ENCODE peak calls at places on chromosomes 1 and 21, in four cellular contexts. One of them, this sample, is unnamed.

GRCh38 chr1:186958520-186958919 is 129.8 kb downstream of the PLA2G4A start:
- DNase-seq in H9: no peak
- DNase-seq in mesenchymal stem cell: peak; percentile 87
- DNase-seq in neuronal stem cell: no peak
- DNase-seq in this sample: peak; percentile 36

GRCh38 chr1:7293702-7294630 is 477.1 kb upstream of the VAMP3 start:
- DNase-seq in mesenchymal stem cell: no peak
- DNase-seq in H9: peak; percentile 58
- DNase-seq in neuronal stem cell: no peak
- DNase-seq in this sample: no peak

GRCh38 chr1:27598902-27599528 is 4.9 kb downstream of the AHDC1 start:
- DNase-seq in mesenchymal stem cell: peak; percentile 93
- DNase-seq in neuronal stem cell: no peak
- DNase-seq in H9: no peak
- DNase-seq in this sample: no peak

GRCh38 chr1:109787211-109787844 is 23.6 kb upstream of the EPS8L3 start:
- DNase-seq in neuronal stem cell: no peak
- DNase-seq in mesenchymal stem cell: peak; percentile 55
- DNase-seq in H9: no peak
- DNase-seq in this sample: peak; percentile 43

GRCh38 chr1:2933431-2934172 is 87.7 kb upstream of the ACTRT2 start:
- DNase-seq in H9: no peak
- DNase-seq in mesenchymal stem cell: no peak
- DNase-seq in neuronal stem cell: no peak
- DNase-seq in this sample: no peak

GRCh38 chr1:16156848-16157495 is 1.1 kb upstream of the EPHA2 start:
- DNase-seq in H9: no peak
- DNase-seq in mesenchymal stem cell: peak; percentile 80
- DNase-seq in neuronal stem cell: no peak
- DNase-seq in this sample: no peak

GRCh38 chr1:227942021-227942715 is 5.6 kb downstream of the WNT9A start:
- DNase-seq in H9: peak; percentile 50
- DNase-seq in mesenchymal stem cell: no peak
- DNase-seq in neuronal stem cell: no peak
- DNase-seq in this sample: no peak

GRCh38 chr1:26697441-26697977 is 1.7 kb downstream of the ARID1A start:
- DNase-seq in H9: no peak
- DNase-seq in neuronal stem cell: no peak
- DNase-seq in mesenchymal stem cell: no peak
- DNase-seq in this sample: no peak

GRCh38 chr21:42703173-42703908 is 49.9 kb downstream of the PDE9A start:
- DNase-seq in neuronal stem cell: no peak
- DNase-seq in H9: no peak
- DNase-seq in mesenchymal stem cell: no peak
- DNase-seq in this sample: no peak

GRCh38 chr1:44684525-44684924 is 10.0 kb downstream of the ARMH1 start:
- DNase-seq in mesenchymal stem cell: no peak
- DNase-seq in neuronal stem cell: no peak
- DNase-seq in H9: no peak
- DNase-seq in this sample: no peak

GRCh38 chr1:231194843-231195516 is 33.1 kb downstream of the TRIM67 start:
- DNase-seq in mesenchymal stem cell: no peak
- DNase-seq in H9: no peak
- DNase-seq in neuronal stem cell: no peak
- DNase-seq in this sample: peak; percentile 19

GRCh38 chr1:1290238-1290731 is 10.0 kb downstream of the SCNN1D start:
- DNase-seq in mesenchymal stem cell: peak; percentile 63
- DNase-seq in neuronal stem cell: no peak
- DNase-seq in H9: peak; percentile 79
- DNase-seq in this sample: peak; percentile 82

GRCh38 chr1:224317383-224318045 is 12.5 kb downstream of the NVL start:
- DNase-seq in mesenchymal stem cell: no peak
- DNase-seq in H9: no peak
- DNase-seq in neuronal stem cell: no peak
- DNase-seq in this sample: no peak

GRCh38 chr1:183323849-183324683 is 94.1 kb downstream of the NMNAT2 start:
- DNase-seq in neuronal stem cell: no peak
- DNase-seq in H9: no peak
- DNase-seq in mesenchymal stem cell: peak; percentile 60
- DNase-seq in this sample: peak; percentile 27

GRCh38 chr1:64917328-64917861 is 49.0 kb downstream of the JAK1 start:
- DNase-seq in neuronal stem cell: no peak
- DNase-seq in H9: no peak
- DNase-seq in mesenchymal stem cell: peak; percentile 91
- DNase-seq in this sample: peak; percentile 69

GRCh38 chr1:224519874-224520273 is 85.3 kb upstream of the WDR26 start:
- DNase-seq in mesenchymal stem cell: no peak
- DNase-seq in neuronal stem cell: no peak
- DNase-seq in H9: no peak
- DNase-seq in this sample: no peak

GRCh38 chr21:28884481-28884880 is 108.2 kb downstream of the LTN1 start:
- DNase-seq in mesenchymal stem cell: no peak
- DNase-seq in H9: no peak
- DNase-seq in neuronal stem cell: no peak
- DNase-seq in this sample: no peak

GRCh38 chr1:208809876-208810275 is 565.7 kb upstream of the PLXNA2 start:
- DNase-seq in neuronal stem cell: no peak
- DNase-seq in H9: no peak
- DNase-seq in mesenchymal stem cell: no peak
- DNase-seq in this sample: no peak

GRCh38 chr1:193068013-193068412 is 8.6 kb downstream of the RO60 start:
- DNase-seq in H9: no peak
- DNase-seq in neuronal stem cell: no peak
- DNase-seq in mesenchymal stem cell: no peak
- DNase-seq in this sample: no peak

GRCh38 chr1:157045251-157046218 is at the start of gene ARHGEF11:
- DNase-seq in mesenchymal stem cell: peak; percentile 92
- DNase-seq in H9: peak; percentile 90
- DNase-seq in neuronal stem cell: peak; percentile 92
- DNase-seq in this sample: peak; percentile 83

GRCh38 chr1:151510957-151511635 is at the start of gene CGN:
- DNase-seq in neuronal stem cell: peak; percentile 96
- DNase-seq in mesenchymal stem cell: peak; percentile 79
- DNase-seq in H9: peak; percentile 97
- DNase-seq in this sample: peak; percentile 81

GRCh38 chr1:23251812-23252211 is 34.5 kb upstream of the HTR1D start:
- DNase-seq in mesenchymal stem cell: no peak
- DNase-seq in neuronal stem cell: no peak
- DNase-seq in H9: no peak
- DNase-seq in this sample: no peak

GRCh38 chr1:8017495-8018310 is 8.4 kb downstream of the ERRFI1 start:
- DNase-seq in neuronal stem cell: no peak
- DNase-seq in H9: no peak
- DNase-seq in mesenchymal stem cell: peak; percentile 65
- DNase-seq in this sample: peak; percentile 89

GRCh38 chr1:111729271-111729921 is 9.8 kb downstream of the INKA2 start:
- DNase-seq in neuronal stem cell: no peak
- DNase-seq in mesenchymal stem cell: no peak
- DNase-seq in H9: no peak
- DNase-seq in this sample: no peak

GRCh38 chr1:27321813-27322568 is at the start of gene TMEM222:
- DNase-seq in neuronal stem cell: peak; percentile 94
- DNase-seq in mesenchymal stem cell: peak; percentile 98
- DNase-seq in H9: peak; percentile 98
- DNase-seq in this sample: peak; percentile 98

GRCh38 chr1:55584521-55585401 is 369.6 kb upstream of the USP24 start:
- DNase-seq in H9: no peak
- DNase-seq in mesenchymal stem cell: no peak
- DNase-seq in neuronal stem cell: peak; percentile 32
- DNase-seq in this sample: no peak

GRCh38 chr1:182069028-182069466 is 7.5 kb upstream of the ZNF648 start:
- DNase-seq in H9: peak; percentile 91
- DNase-seq in neuronal stem cell: peak; percentile 64
- DNase-seq in mesenchymal stem cell: peak; percentile 3
- DNase-seq in this sample: peak; percentile 78

GRCh38 chr1:40318476-40318875 is 1.4 kb upstream of the COL9A2 start:
- DNase-seq in neuronal stem cell: no peak
- DNase-seq in mesenchymal stem cell: no peak
- DNase-seq in H9: no peak
- DNase-seq in this sample: no peak

GRCh38 chr1:34899471-34899870 is 30.0 kb downstream of the DLGAP3 start:
- DNase-seq in mesenchymal stem cell: no peak
- DNase-seq in neuronal stem cell: no peak
- DNase-seq in H9: no peak
- DNase-seq in this sample: no peak

GRCh38 chr1:177847843-177848242 is 122.0 kb downstream of the SEC16B start:
- DNase-seq in mesenchymal stem cell: peak; percentile 6
- DNase-seq in neuronal stem cell: no peak
- DNase-seq in H9: no peak
- DNase-seq in this sample: no peak

GRCh38 chr1:180230416-180230790 is 339 bp downstream of the LHX4 start:
- DNase-seq in neuronal stem cell: no peak
- DNase-seq in H9: no peak
- DNase-seq in mesenchymal stem cell: no peak
- DNase-seq in this sample: no peak

GRCh38 chr1:48234086-48234485 is 11.6 kb downstream of the SLC5A9 start:
- DNase-seq in mesenchymal stem cell: no peak
- DNase-seq in H9: no peak
- DNase-seq in neuronal stem cell: no peak
- DNase-seq in this sample: no peak

GRCh38 chr1:1921901-1922753 is 3.0 kb upstream of the TMEM52 start:
- DNase-seq in mesenchymal stem cell: no peak
- DNase-seq in neuronal stem cell: no peak
- DNase-seq in H9: no peak
- DNase-seq in this sample: no peak

GRCh38 chr1:50969611-50970507 is at the start of gene CDKN2C:
- DNase-seq in mesenchymal stem cell: peak; percentile 88
- DNase-seq in H9: peak; percentile 55
- DNase-seq in neuronal stem cell: no peak
- DNase-seq in this sample: peak; percentile 67
- H3K9ac ChIP-seq in mesenchymal stem cell: peak within 1 kb of the TSS; percentile 89
- H3K9ac ChIP-seq in H9: no peak within 1 kb of the TSS
- H3K9ac ChIP-seq in neuronal stem cell: peak within 1 kb of the TSS; percentile 92
- H3K9ac ChIP-seq in this sample: peak within 1 kb of the TSS; percentile 1

DNA sequence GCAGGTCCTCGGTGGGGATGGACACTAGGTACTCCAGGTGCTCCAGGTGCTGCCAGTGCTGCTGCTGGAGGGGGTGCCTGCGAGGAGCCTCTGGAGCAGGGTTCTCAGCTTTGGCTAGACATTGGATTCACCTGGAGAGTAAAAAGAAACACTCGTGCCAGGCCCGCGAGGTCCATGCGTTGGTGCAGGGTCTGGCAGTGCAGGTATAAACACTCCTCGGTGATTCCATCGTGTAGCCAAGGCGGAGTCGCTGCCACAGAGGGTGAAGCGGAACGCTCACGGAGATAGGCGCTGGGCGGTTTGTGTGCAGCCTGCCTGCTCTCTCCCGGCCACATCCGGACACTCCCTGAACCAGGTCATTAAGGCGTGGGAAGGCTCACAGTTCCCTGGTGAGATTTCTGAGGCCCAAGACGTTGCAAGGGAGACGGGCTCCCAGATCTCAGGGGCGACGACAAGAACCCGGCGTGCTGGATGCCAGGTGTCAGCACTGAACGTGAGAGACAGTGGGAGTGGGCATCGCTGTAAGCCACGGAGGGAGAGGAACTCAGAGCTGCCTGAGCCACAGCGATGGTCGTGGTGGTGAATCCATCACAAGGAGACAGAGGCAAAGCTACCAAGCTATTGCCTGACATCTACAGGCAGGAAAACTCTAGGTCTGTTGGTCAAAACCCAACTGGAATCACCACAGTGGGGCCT is 17.2 kb upstream of the SUMO3 start:
- DNase-seq in neuronal stem cell: no peak
- DNase-seq in mesenchymal stem cell: no peak
- DNase-seq in H9: no peak
- DNase-seq in this sample: no peak
- H2BK12ac ChIP-seq in neuronal stem cell: no peak overlapping the region
- H2BK12ac ChIP-seq in mesenchymal stem cell: no peak overlapping the region
- H2BK12ac ChIP-seq in H9: no peak overlapping the region
- H2BK12ac ChIP-seq in this sample: no peak overlapping the region

GRCh38 chr21:35530726-35531125 is 481.6 kb upstream of the RUNX1 start:
- DNase-seq in mesenchymal stem cell: no peak
- DNase-seq in neuronal stem cell: no peak
- DNase-seq in H9: no peak
- DNase-seq in this sample: no peak

GRCh38 chr21:35528109-35529042 is 479.3 kb upstream of the RUNX1 start:
- DNase-seq in neuronal stem cell: no peak
- DNase-seq in H9: no peak
- DNase-seq in mesenchymal stem cell: no peak
- DNase-seq in this sample: no peak

GRCh38 chr21:35525443-35525842 is 476.3 kb upstream of the RUNX1 start:
- DNase-seq in neuronal stem cell: no peak
- DNase-seq in H9: no peak
- DNase-seq in mesenchymal stem cell: no peak
- DNase-seq in this sample: no peak

GRCh38 chr21:35527358-35527757 is 478.3 kb upstream of the RUNX1 start:
- DNase-seq in H9: no peak
- DNase-seq in neuronal stem cell: no peak
- DNase-seq in mesenchymal stem cell: no peak
- DNase-seq in this sample: no peak

DNA sequence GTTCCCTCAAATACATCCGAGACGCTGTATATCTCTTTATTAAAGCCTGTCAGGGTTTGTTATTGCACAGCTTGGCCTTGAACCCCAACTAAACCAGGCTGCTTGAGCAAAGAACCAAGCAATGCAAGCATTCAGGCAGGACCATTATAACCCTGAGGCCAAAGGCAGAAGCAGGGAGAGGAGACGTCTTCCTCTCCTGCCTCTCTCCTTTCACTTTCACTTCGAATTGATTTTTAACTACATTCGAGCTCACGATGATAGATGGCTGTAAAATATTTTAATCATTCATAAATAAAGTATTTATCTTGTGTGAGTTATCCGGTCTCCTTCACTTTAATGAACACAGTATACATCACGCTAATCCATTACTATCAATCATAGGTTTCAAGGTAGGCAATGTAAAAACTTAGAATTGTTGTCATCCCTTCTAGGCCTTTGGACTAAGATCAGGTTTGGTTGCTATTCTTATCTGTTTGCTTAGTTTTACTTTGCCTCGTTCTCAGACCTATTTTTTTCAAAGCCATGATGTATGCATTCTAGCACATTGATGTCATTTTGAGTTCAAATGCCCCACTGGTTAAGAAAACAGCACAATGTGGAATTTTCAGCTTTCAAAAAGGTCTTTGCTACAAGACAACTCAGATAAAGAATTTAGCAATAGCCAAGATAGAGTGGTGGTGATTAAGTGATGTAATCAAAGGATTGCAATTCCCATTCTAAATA is 480.2 kb upstream of the RUNX1 start:
- DNase-seq in mesenchymal stem cell: peak; percentile 36
- DNase-seq in H9: no peak
- DNase-seq in neuronal stem cell: no peak
- DNase-seq in this sample: peak; percentile 76
- H4K8ac ChIP-seq in mesenchymal stem cell: no peak overlapping the region
- H4K8ac ChIP-seq in H9: no peak overlapping the region
- H4K8ac ChIP-seq in neuronal stem cell: no peak overlapping the region
- H4K8ac ChIP-seq in this sample: no peak overlapping the region

DNA sequence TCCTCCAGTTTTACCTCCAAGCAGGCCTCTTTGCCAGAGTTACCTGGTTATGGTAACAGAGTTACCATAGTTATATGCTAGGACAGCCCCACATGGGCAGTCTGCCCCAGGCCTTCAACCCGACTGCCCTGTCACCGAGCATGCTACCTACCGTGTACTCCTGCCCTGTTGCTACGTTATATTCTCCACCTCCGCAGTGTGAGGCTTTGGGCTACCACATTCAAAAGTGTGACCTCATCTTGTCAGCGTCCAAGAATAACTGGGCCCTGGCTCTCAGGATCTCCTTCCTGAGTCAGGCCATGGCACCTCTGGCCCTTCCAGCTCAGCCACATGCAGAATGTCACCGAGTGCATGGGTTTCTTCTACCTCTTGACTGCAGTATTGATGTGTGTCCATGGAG is 8.9 kb downstream of the MAPKAPK2 start:
- DNase-seq in mesenchymal stem cell: peak; percentile 48
- DNase-seq in neuronal stem cell: no peak
- DNase-seq in H9: no peak
- DNase-seq in this sample: no peak
- H3K9ac ChIP-seq in mesenchymal stem cell: peak overlapping the region; percentile 82
- H3K9ac ChIP-seq in neuronal stem cell: no peak overlapping the region
- H3K9ac ChIP-seq in H9: no peak overlapping the region
- H3K9ac ChIP-seq in this sample: no peak overlapping the region

This sample was measured in trophoblast cell.